ENCODE peak calls at places on chromosome 17, in nine cellular contexts. I is astrocyte, X is left ventricle myocardium inferior, B is right lobe of liver, C is H1, M is thoracic aorta, V is colonic mucosa, T is PC-9, Q is pancreas. N is an unnamed sample. For H3K4me1, the result is how much of the 10 kb centered on the place peaks cover.

GRCh38 chr17:68910789-68911431 is 44.3 kb downstream of the ABCA8 start:
- DNase-seq in I (no peak), X (no peak), B (no peak), C (no peak), M (no peak), V (no peak), T (no peak), Q (no peak), N (no peak)

GRCh38 chr17:19645608-19646250 is 2.8 kb upstream of the ALDH3A2 start:
- DNase-seq in I (peak), X (no peak), B (peak), C (no peak), M (no peak), V (peak), T (no peak), Q (no peak), N (no peak)

GRCh38 chr17:36511216-36511615 is 23.5 kb downstream of the MYO19 start:
- DNase-seq in I (no peak), X (no peak), B (no peak), C (no peak), M (no peak), V (no peak), T (no peak), Q (no peak), N (no peak)

GRCh38 chr17:27545562-27546229 is 85.3 kb upstream of the LGALS9 start:
- DNase-seq in I (peak), X (no peak), B (no peak), C (no peak), M (no peak), V (no peak), T (no peak), Q (peak), N (no peak)

GRCh38 chr17:73182616-73183310 is 10.1 kb upstream of the COG1 start:
- DNase-seq in I (no peak), X (no peak), B (no peak), C (no peak), M (no peak), V (no peak), T (no peak), Q (no peak), N (peak)

GRCh38 chr17:76781056-76781982 is 43.4 kb downstream of the MFSD11 start:
- DNase-seq in I (no peak), X (no peak), B (no peak), C (no peak), M (no peak), V (peak), T (no peak), Q (no peak), N (no peak)

GRCh38 chr17:7673239-7673638 is 14.1 kb downstream of the TP53 start:
- DNase-seq in I (no peak), X (no peak), B (no peak), C (no peak), M (no peak), V (peak), T (no peak), Q (no peak), N (peak)

GRCh38 chr17:59914274-59914854 is 21.4 kb downstream of the RPS6KB1 start:
- DNase-seq in I (peak), X (no peak), B (no peak), C (no peak), M (no peak), V (no peak), T (no peak), Q (no peak), N (no peak)

GRCh38 chr17:38564869-38565268 is 40.9 kb downstream of the SRCIN1 start:
- DNase-seq in I (no peak), X (no peak), B (no peak), C (no peak), M (no peak), V (no peak), T (no peak), Q (no peak), N (no peak)

GRCh38 chr17:72421128-72422092 is 300.6 kb downstream of the SOX9 start:
- DNase-seq in I (peak), X (no peak), B (peak), C (no peak), M (no peak), V (peak), T (peak), Q (no peak), N (peak)

GRCh38 chr17:1054656-1055055 is 57.7 kb downstream of the TIMM22 start:
- DNase-seq in I (no peak), X (no peak), B (no peak), C (no peak), M (no peak), V (no peak), T (no peak), Q (peak), N (peak)

GRCh38 chr17:15171433-15172047 is 93.6 kb downstream of the PMP22 start:
- DNase-seq in I (peak), X (peak), B (peak), C (peak), M (no peak), V (peak), T (no peak), Q (peak), N (peak)

GRCh38 chr17:7421186-7421585 is 1.1 kb downstream of the SPEM1 start:
- DNase-seq in I (no peak), X (no peak), B (no peak), C (no peak), M (no peak), V (no peak), T (no peak), Q (no peak), N (no peak)

GRCh38 chr17:12536472-12536871 is 129.2 kb upstream of the MYOCD start:
- DNase-seq in I (peak), X (no peak), B (no peak), C (no peak), M (no peak), V (no peak), T (no peak), Q (no peak), N (no peak)

GRCh38 chr17:80637286-80637703 is 92.7 kb downstream of the RPTOR start:
- DNase-seq in I (no peak), X (no peak), B (no peak), C (no peak), M (no peak), V (no peak), T (no peak), Q (no peak), N (no peak)

GRCh38 chr17:40074871-40075215 is 12.1 kb downstream of the THRA start:
- DNase-seq in I (no peak), X (no peak), B (no peak), C (no peak), M (no peak), V (no peak), T (no peak), Q (no peak), N (no peak)

GRCh38 chr17:57989011-57989345 is 924 bp upstream of the VEZF1 start:
- DNase-seq in I (peak), X (no peak), B (no peak), C (no peak), M (no peak), V (peak), T (no peak), Q (no peak), N (peak)

GRCh38 chr17:62761884-62762283 is 46.2 kb downstream of the MARCHF10 start:
- DNase-seq in I (no peak), X (no peak), B (no peak), C (peak), M (no peak), V (no peak), T (peak), Q (no peak), N (no peak)

GRCh38 chr17:67322039-67322787 is 44.2 kb downstream of the PSMD12 start:
- DNase-seq in I (no peak), X (no peak), B (no peak), C (peak), M (no peak), V (no peak), T (no peak), Q (no peak), N (no peak)

GRCh38 chr17:44898768-44899073 is 524 bp downstream of the EFTUD2 start:
- DNase-seq in I (peak), X (no peak), B (no peak), C (no peak), M (no peak), V (peak), T (peak), Q (no peak), N (no peak)

GRCh38 chr17:38428150-38428642 is at the start of gene ARHGAP23:
- DNase-seq in I (peak), X (peak), B (peak), C (no peak), M (no peak), V (peak), T (peak), Q (peak), N (no peak)

GRCh38 chr17:46832945-46833839 is 14.7 kb upstream of the WNT3 start:
- DNase-seq in I (peak), X (no peak), B (peak), C (no peak), M (no peak), V (no peak), T (no peak), Q (no peak), N (no peak)

GRCh38 chr17:64057701-64058263 is 37.3 kb upstream of the ICAM2 start:
- DNase-seq in I (no peak), X (no peak), B (no peak), C (no peak), M (no peak), V (no peak), T (peak), Q (no peak), N (no peak)

GRCh38 chr17:70357196-70357595 is 187.9 kb downstream of the KCNJ2 start:
- DNase-seq in I (peak), X (no peak), B (no peak), C (no peak), M (no peak), V (no peak), T (no peak), Q (no peak), N (no peak)

GRCh38 chr17:79942591-79943353 is 92.9 kb downstream of the TBC1D16 start:
- DNase-seq in I (peak), X (peak), B (peak), C (no peak), M (no peak), V (no peak), T (no peak), Q (peak), N (peak)

GRCh38 chr17:1588781-1589585 is 26.4 kb upstream of the PITPNA start:
- DNase-seq in I (no peak), X (no peak), B (peak), C (no peak), M (no peak), V (no peak), T (no peak), Q (no peak), N (no peak)

GRCh38 chr17:59668816-59669215 is 38.4 kb downstream of the PTRH2 start:
- DNase-seq in I (peak), X (no peak), B (no peak), C (no peak), M (no peak), V (no peak), T (no peak), Q (no peak), N (no peak)

GRCh38 chr17:77391668-77392375 is 251.1 kb downstream of the SEC14L1 start:
- DNase-seq in I (peak), X (peak), B (no peak), C (peak), M (peak), V (peak), T (no peak), Q (peak), N (peak)

GRCh38 chr17:27593857-27594255 is 37.1 kb upstream of the LGALS9 start:
- DNase-seq in I (no peak), X (no peak), B (no peak), C (no peak), M (no peak), V (no peak), T (no peak), Q (no peak), N (no peak)

GRCh38 chr17:17515921-17516295 is 19.7 kb upstream of the RASD1 start:
- DNase-seq in I (peak), X (no peak), B (no peak), C (no peak), M (no peak), V (no peak), T (no peak), Q (peak), N (peak)

GRCh38 chr17:869567-870530 is 87.7 kb downstream of the MRM3 start:
- DNase-seq in I (peak), X (peak), B (no peak), C (no peak), M (no peak), V (no peak), T (no peak), Q (no peak), N (no peak)

GRCh38 chr17:39999067-39999466 is 16.2 kb upstream of the CSF3 start:
- DNase-seq in I (no peak), X (no peak), B (no peak), C (no peak), M (no peak), V (no peak), T (no peak), Q (no peak), N (no peak)

GRCh38 chr17:40910441-40910841 is 25.4 kb upstream of the KRT20 start:
- DNase-seq in I (peak), X (no peak), B (no peak), C (no peak), M (no peak), V (no peak), T (no peak), Q (no peak), N (no peak)

GRCh38 chr17:41739661-41740352 is 5.4 kb upstream of the HAP1 start:
- DNase-seq in I (peak), X (no peak), B (no peak), C (no peak), M (no peak), V (no peak), T (peak), Q (no peak), N (no peak)

GRCh38 chr17:18076941-18077340 is 10.8 kb upstream of the DRG2 start:
- DNase-seq in I (no peak), X (no peak), B (no peak), C (no peak), M (no peak), V (no peak), T (no peak), Q (no peak), N (no peak)

GRCh38 chr17:41848788-41849187 is 11.2 kb downstream of the KLHL10 start:
- DNase-seq in I (no peak), X (no peak), B (no peak), C (no peak), M (no peak), V (no peak), T (no peak), Q (no peak), N (no peak)

DNA sequence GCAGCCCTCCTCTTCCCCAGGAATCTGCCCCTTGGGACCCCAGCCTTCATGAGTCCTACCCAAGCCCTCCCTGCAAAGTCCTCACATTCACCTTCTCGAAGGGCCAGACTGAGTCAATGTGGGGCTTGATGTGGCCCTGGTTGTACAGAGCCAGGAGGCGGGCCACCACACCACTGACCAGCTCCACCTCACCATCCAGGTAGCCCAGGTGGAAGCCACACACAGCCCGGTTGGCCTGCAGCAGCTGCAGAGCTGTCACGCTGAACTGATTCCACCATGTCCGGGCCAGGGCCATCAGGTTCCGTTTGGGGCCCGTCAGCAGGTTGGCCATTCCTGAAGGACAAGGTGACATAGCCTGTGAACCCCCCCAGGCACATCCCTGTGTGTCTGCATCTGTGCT is 6.0 kb downstream of the VAT1 start:
- DNase-seq in I (no peak), X (no peak), B (no peak), C (no peak), M (no peak), V (no peak), T (no peak), Q (peak), N (no peak)
- H3K4me1 ChIP-seq in I (under half), X (half or more), B (under half), C (under half), M (under half), V (under half), T (under half), Q (under half), N (under half)

DNA sequence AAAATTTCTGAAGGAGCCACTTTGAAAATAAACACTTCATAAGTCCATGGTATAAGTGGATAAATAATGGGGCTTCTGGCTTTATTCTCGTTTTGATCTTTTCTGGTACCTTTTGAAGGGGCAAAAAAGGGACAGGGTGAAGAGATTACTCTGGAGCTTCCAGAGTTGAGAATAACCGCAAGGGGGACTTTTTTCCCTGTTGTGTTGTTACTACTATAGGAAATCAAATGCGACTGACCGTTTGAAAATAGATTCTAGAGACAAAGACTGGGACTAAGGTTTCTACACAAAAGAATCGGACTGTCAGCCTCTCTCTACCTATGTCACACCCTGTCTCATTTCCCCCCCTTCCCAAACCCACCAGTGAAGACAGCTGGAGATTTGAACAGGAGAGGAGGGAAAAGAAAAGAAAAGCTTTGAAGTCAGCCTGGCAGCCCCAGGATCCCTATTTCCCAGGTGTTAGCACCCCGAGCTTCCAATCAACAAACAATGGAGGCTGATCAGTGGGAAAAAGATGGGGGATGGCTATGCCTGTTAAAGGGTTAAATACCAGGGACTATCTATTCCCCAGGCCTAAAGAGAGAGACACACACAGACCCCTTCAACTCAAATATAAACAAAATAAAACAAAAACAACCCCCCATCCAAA is 8.3 kb downstream of the HOXB4 start:
- DNase-seq in I (no peak), X (no peak), B (no peak), C (no peak), M (no peak), V (no peak), T (no peak), Q (no peak), N (peak)
- TF ChIP-seq CTCF in I (no peak), X (no peak), B (no peak), C (no peak), M (no peak), V (no peak), T (no peak), Q (no peak), N (no peak)

GRCh38 chr17:4887581-4887980 is 11.8 kb upstream of the C17orf107 start:
- DNase-seq in I (no peak), X (no peak), B (no peak), C (no peak), M (no peak), V (no peak), T (no peak), Q (no peak), N (peak)
- H3K4me3 ChIP-seq in I (no peak), X (no peak), B (no peak), C (no peak), M (no peak), V (no peak), T (no peak), Q (no peak), N (no peak)

DNA sequence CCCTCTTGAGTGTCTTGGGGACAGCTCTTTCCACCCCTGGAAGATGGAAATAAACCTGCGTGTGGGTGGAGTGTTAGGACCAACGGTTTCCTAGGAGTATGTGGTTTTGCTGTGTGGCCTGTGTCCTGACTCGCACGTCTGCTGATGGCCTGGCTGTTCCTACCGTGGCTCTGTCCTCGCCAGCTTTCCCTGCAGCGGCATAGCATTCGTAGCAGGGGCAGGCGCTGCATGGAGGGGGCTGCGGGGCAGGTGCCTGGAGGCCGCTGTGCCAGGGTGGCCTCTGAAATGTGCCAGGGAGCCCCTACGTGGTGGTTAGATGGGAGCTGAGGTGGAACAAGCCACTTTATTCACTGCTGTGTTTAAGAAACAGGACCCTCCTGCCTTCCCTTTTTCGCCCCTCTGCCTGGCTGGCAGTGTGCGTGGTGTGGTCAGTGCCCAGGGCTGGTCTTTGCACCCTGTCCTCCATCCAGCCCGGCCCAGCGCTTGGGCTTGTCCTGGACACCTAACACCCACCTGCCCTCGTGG is 10.6 kb downstream of the SLC16A3 start:
- DNase-seq in I (no peak), X (no peak), B (no peak), C (no peak), M (no peak), V (no peak), T (no peak), Q (peak), N (no peak)
- H3K4me1 ChIP-seq in I (half or more), X (half or more), B (half or more), C (under half), M (half or more), V (half or more), T (under half), Q (under half), N (half or more)

GRCh38 chr17:52297230-52298010 is 138.9 kb upstream of the CA10 start:
- DNase-seq in I (no peak), X (no peak), B (no peak), C (no peak), M (no peak), V (no peak), T (no peak), Q (no peak), N (no peak)
- TF ChIP-seq CTCF in I (no peak), X (no peak), B (peak), C (no peak), M (no peak), V (no peak), T (peak), Q (no peak), N (no peak)

N was measured in mucosa of descending colon.